ENCODE peak calls at places on chromosome 21, in four cellular contexts. R is A549, M is K562, K is HepG2. Z is an unnamed sample.

GRCh38 chr21:23853796-23854379 is 1753.4 kb downstream of the MRPL39 start:
- DNase-seq in M (peak; percentile 50), R (peak; percentile 1), K (no peak), Z (no peak)

GRCh38 chr21:42567181-42567560 is 53.5 kb downstream of the SLC37A1 start:
- DNase-seq in K (no peak), R (no peak), M (no peak), Z (no peak)

GRCh38 chr21:30628109-30628508 is 6.9 kb upstream of the KRTAP20-2 start:
- DNase-seq in M (no peak), R (no peak), K (no peak), Z (no peak)

GRCh38 chr21:15343066-15343465 is 278.3 kb upstream of the NRIP1 start:
- DNase-seq in M (no peak), R (peak; percentile 9), K (no peak), Z (no peak)

GRCh38 chr21:31374430-31374829 is 30.4 kb upstream of the TIAM1 start:
- DNase-seq in M (no peak), K (no peak), R (no peak), Z (no peak)

GRCh38 chr21:33901421-33902288 is 13.9 kb downstream of the ATP5PO start:
- DNase-seq in R (peak; percentile 62), K (peak; percentile 20), M (peak; percentile 44), Z (peak; percentile 66)

GRCh38 chr21:26072891-26073615 is 97.5 kb downstream of the APP start:
- DNase-seq in R (no peak), M (no peak), K (no peak), Z (no peak)

GRCh38 chr21:42646076-42646825 is 7.2 kb upstream of the PDE9A start:
- DNase-seq in R (no peak), M (no peak), K (no peak), Z (no peak)

GRCh38 chr21:37945036-37945435 is 28.8 kb upstream of the KCNJ6 start:
- DNase-seq in K (no peak), R (no peak), M (no peak), Z (no peak)

GRCh38 chr21:19420607-19421006 is 1017.0 kb upstream of the TMPRSS15 start:
- DNase-seq in M (no peak), R (no peak), K (no peak), Z (no peak)

GRCh38 chr21:33550772-33551660 is 8.2 kb downstream of the SON start:
- DNase-seq in K (no peak), R (no peak), M (no peak), Z (no peak)

GRCh38 chr21:38037416-38037815 is 121.2 kb upstream of the KCNJ6 start:
- DNase-seq in R (peak; percentile 47), K (no peak), M (no peak), Z (no peak)

GRCh38 chr21:29350246-29350779 is 51.6 kb downstream of the BACH1 start:
- DNase-seq in R (no peak), K (no peak), M (no peak), Z (no peak)

GRCh38 chr21:41678944-41679343 is 87.9 kb downstream of the RIPK4 start:
- DNase-seq in M (peak; percentile 92), K (peak; percentile 98), R (peak; percentile 99), Z (peak; percentile 85)

GRCh38 chr21:29080454-29080930 is 7.0 kb upstream of the CCT8 start:
- DNase-seq in K (no peak), R (no peak), M (no peak), Z (no peak)

GRCh38 chr21:45889961-45890360 is 91.6 kb upstream of the COL6A1 start:
- DNase-seq in R (no peak), M (no peak), K (no peak), Z (no peak)

GRCh38 chr21:45888361-45889009 is 93.1 kb upstream of the COL6A1 start:
- DNase-seq in M (no peak), K (no peak), R (no peak), Z (no peak)

GRCh38 chr21:45887121-45887611 is 94.4 kb upstream of the COL6A1 start:
- DNase-seq in M (no peak), R (no peak), K (no peak), Z (no peak)

GRCh38 chr21:45887788-45888187 is 93.8 kb upstream of the COL6A1 start:
- DNase-seq in M (no peak), R (no peak), K (no peak), Z (no peak)

DNA sequence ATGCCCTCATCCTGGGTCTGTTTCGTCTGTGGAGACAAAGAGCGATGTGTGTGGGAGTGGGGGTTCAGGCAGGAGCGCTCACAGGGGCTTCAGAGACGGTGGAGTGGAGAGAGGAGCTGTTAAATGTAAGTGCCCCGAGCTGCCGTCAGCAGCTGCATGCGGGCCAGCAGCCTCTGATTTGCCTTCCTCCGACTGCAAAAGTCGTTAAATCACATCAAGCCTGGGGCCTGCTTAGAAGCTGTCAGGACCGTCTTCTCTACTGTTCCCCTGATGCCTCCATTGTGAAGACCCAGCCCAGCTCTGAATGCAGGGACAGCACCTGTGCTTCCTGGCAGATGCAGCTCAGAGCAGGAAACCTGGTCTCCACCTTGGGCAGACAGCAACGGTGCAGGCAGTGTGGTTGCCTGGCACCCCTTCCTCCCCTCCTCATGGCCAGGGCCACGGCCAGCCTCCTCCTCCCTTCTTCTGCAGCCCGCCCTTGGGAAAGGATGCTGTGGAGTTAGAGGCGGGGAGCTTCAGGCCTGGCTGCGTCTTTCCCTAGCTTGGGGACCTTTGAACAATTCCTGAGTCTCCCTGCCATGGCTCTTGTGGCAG is 92.4 kb upstream of the COL6A1 start:
- DNase-seq in R (no peak), M (no peak), K (no peak), Z (no peak)
- TF ChIP-seq HMGXB4 in R (no peak), M (no peak), K (no peak), Z (no peak)

DNA sequence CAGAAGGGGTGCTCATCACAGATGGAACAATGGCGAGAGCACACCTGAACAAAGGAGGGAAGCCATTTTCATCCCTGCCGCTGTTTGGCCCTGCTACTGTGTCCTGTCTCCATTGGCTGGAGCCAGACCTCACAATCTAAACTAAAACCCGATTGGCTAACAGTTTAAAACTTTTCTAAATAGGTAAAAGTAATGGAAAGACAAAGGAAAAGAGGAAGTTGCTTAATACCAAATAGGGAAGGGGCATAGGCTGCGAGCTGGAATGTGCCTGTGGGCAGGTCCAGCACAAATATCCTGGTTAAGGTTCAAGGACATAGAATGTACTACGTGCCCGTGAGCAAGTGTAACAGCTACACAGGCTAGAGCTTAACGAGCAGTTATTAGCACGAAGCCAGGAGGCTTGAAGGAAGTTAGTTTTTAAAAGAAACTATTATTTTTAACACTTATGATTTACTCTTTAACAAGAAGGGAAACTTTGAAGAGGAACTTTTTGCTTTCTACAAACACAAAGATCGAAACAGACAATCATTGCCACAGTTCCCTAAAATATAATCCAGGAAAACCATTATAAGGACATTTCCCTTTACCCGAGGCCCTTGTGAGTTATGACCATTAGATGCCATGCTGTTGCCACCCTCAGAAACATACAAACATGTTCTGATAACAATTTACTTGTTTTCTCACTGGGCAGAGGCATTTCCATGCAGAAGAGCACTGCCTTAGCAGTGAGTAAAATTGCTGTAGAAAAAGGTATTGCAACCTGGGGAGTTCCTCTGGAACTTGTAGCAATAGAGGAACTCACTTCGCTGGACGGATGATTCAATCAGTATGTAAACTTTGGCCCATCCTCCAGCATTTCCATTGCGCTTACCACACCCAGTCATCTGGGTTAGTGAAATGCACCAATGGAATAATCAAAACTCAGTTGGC is 4.8 kb upstream of the PTTG1IP start:
- DNase-seq in K (peak; percentile 97), R (peak; percentile 58), M (peak; percentile 59), Z (no peak)
- TF ChIP-seq HMGXB4 in K (no peak), R (no peak), M (no peak), Z (no peak)

DNA sequence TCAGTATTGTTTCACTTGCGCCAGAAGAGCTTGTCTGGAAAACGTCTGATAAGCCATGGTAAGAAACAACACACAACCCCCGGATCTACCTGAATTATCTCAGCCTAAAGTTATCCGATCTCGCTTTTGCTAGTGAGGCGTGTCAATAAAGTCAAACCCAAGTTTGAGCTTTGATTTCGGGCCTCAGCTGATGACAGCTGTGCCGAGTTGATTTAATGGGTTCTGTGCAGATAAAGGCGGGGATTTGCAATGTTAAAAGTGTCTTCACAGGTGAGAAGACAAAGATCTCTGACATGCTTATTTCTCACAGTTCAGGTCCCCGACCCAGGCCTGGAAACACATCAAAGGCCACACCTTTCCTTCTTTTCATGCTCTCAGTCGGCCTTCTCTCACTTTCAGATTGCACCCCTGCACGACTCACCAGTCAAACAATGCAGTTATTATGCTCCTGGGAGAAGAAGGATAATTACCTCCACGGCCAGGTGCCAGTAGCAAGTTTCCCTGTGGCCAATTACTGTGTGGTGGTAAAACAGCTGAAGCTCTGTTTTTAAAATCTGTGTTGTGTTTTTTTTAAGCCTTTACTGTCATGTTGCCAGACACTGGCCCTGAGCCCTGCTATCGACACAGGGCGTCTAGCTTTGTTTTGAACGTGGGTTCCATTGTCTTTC is 245.3 kb upstream of the RUNX1 start:
- DNase-seq in R (no peak), K (no peak), M (no peak), Z (no peak)
- TF ChIP-seq HMGXB4 in R (no peak), K (no peak), M (no peak), Z (no peak)

DNA sequence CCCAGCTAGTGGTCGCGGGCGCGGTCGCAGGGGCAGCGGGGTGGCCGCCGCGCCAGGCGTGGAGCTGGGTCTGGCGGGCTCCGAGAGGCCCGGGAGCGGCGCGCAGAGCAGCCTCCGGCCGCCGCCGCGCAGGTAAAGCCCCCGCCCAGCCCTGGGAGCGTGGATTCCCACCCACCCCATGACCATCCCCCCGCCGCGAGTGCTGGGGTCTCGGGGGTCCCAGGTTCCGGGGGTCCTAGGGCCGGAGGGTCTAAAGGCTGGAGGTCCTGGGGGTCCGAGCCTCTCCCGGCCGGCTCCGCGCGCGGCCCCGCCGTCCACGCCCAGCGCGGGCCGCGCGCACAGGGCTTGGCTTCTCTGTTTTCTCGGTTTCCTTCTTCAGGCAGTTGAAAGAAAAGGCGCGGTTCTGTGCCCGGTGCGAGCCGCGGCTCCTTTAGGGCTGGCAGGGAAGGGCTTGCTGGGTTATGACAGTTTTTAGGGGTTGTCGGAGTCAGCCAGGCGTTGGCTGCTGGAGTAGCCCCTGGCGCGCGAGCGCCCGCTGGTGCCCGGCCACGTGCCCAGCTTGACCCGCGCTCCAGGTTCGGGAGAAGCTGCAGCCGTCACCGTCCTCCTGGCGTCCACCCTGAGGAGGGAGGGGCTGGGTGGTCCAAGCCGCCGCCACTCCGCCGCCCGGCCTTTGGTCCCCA is 355 bp downstream of the LRRC3 start:
- DNase-seq in R (peak; percentile 49), K (no peak), M (peak; percentile 31), Z (peak; percentile 43)
- TF ChIP-seq HMGXB4 in R (no peak), K (peak; percentile 51), M (no peak), Z (no peak)

GRCh38 chr21:45416619-45417018 is 11.7 kb downstream of the COL18A1 start:
- DNase-seq in M (no peak), R (no peak), K (no peak), Z (no peak)
- TF ChIP-seq HMGXB4 in M (no peak), R (no peak), K (no peak), Z (no peak)

DNA sequence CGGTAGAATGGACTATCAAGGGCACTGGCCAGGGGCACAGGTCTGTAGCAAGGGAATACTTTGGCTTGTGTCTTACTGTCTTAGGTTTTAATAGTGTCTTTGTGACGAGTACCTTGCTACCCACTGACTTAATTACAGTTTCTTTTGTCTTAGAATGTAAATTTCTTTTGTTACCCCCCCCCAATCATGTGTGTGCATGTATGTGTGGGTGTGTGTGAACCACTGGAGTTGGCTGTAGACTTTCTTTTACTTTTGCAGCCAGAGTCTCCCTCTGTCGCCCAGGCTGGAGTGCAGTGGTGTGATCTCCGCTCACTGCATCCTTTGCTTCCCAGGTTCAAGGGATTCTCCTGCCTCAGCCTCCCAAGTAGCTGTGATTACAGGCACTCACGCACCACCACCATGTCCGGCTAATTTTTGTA is 61.8 kb upstream of the CLDN14 start:
- DNase-seq in M (no peak), R (no peak), K (no peak), Z (no peak)
- TF ChIP-seq HMGXB4 in M (no peak), R (no peak), K (no peak), Z (no peak)

GRCh38 chr21:14215971-14216621 is at the start of gene RBM11:
- DNase-seq in M (peak; percentile 87), K (peak; percentile 5), R (peak; percentile 55), Z (peak; percentile 86)
- TF ChIP-seq HMGXB4 in M (no peak), K (no peak), R (no peak), Z (no peak)